ENCODE peak calls at places on chromosomes 1 and 21, in four cellular contexts. K is neuronal stem cell, N is psoas muscle, C is stomach. U is an unnamed sample.
A peak's percentile ranks its signal among the peaks of the same experiment; 100 is the strongest.

GRCh38 chr1:175158133-175158532 is 34.4 kb downstream of the KIAA0040 start:
- DNase-seq in K (no peak), N (no peak), C (no peak), U (no peak)

GRCh38 chr1:13945856-13946255 is 245.9 kb downstream of the PRDM2 start:
- DNase-seq in K (no peak), N (no peak), C (no peak), U (no peak)

GRCh38 chr1:74712863-74713262 is 20.0 kb downstream of the CRYZ start:
- DNase-seq in K (no peak), N (no peak), C (no peak), U (no peak)

GRCh38 chr1:11444907-11445306 is 34.0 kb upstream of the DISP3 start:
- DNase-seq in K (no peak), N (no peak), C (no peak), U (no peak)

GRCh38 chr1:64470670-64471217 is 815 bp downstream of the CACHD1 start:
- DNase-seq in K (no peak), N (peak; percentile 64), C (peak; percentile 32), U (peak; percentile 30)

GRCh38 chr1:208203127-208203847 is 40.9 kb downstream of the PLXNA2 start:
- DNase-seq in K (no peak), N (no peak), C (peak; percentile 81), U (peak; percentile 66)

GRCh38 chr21:31732891-31733520 is 1.1 kb upstream of the SCAF4 start:
- DNase-seq in K (no peak), N (no peak), C (no peak), U (no peak)

GRCh38 chr1:3217096-3217724 is 148.2 kb downstream of the PRDM16 start:
- DNase-seq in K (no peak), N (no peak), C (no peak), U (no peak)

GRCh38 chr1:13583964-13584791 is 546 bp downstream of the PDPN start:
- DNase-seq in K (peak; percentile 53), N (peak; percentile 81), C (no peak), U (peak; percentile 36)

GRCh38 chr1:240091614-240092300 is at the start of gene FMN2:
- DNase-seq in K (peak; percentile 67), N (no peak), C (no peak), U (peak; percentile 58)

GRCh38 chr1:27957655-27958054 is 2.1 kb upstream of the XKR8 start:
- DNase-seq in K (no peak), N (no peak), C (no peak), U (no peak)

GRCh38 chr1:157209514-157209913 is 71.3 kb upstream of the ETV3 start:
- DNase-seq in K (no peak), N (no peak), C (no peak), U (no peak)

GRCh38 chr1:84995484-84996334 is 1.2 kb downstream of the MCOLN2 start:
- DNase-seq in K (no peak), N (no peak), C (no peak), U (no peak)

GRCh38 chr1:26582836-26583460 is 53.4 kb downstream of the RPS6KA1 start:
- DNase-seq in K (no peak), N (no peak), C (no peak), U (no peak)

GRCh38 chr21:43775795-43776430 is at the start of gene CSTB:
- DNase-seq in K (no peak), N (peak; percentile 93), C (peak; percentile 80), U (peak; percentile 90)

GRCh38 chr1:9066945-9067807 is 2.3 kb downstream of the SLC2A5 start:
- DNase-seq in K (no peak), N (peak; percentile 86), C (no peak), U (peak; percentile 80)

GRCh38 chr1:55375617-55376258 is 160.6 kb upstream of the USP24 start:
- DNase-seq in K (peak; percentile 53), N (no peak), C (no peak), U (no peak)

GRCh38 chr1:19344831-19345230 is 32.7 kb downstream of the SLC66A1 start:
- DNase-seq in K (no peak), N (no peak), C (no peak), U (no peak)

GRCh38 chr1:117930173-117930447 is 571 bp downstream of the WDR3 start:
- DNase-seq in K (peak; percentile 8), N (no peak), C (no peak), U (no peak)

GRCh38 chr1:61104213-61104612 is 21.9 kb downstream of the NFIA start:
- DNase-seq in K (no peak), N (no peak), C (no peak), U (no peak)

GRCh38 chr1:229258851-229259110 is 12.1 kb upstream of the RAB4A start:
- DNase-seq in K (no peak), N (no peak), C (no peak), U (no peak)

GRCh38 chr1:1337793-1338147 is 6.7 kb downstream of the TAS1R3 start:
- DNase-seq in K (no peak), N (no peak), C (peak; percentile 72), U (no peak)

GRCh38 chr1:52142220-52143153 is 598 bp downstream of the ZFYVE9 start:
- DNase-seq in K (peak; percentile 49), N (peak; percentile 68), C (peak; percentile 48), U (peak; percentile 55)

GRCh38 chr1:89990976-89991831 is 3.7 kb upstream of the ZNF326 start:
- DNase-seq in K (no peak), N (no peak), C (no peak), U (no peak)

GRCh38 chr21:46172863-46173528 is 11.3 kb downstream of the SPATC1L start:
- DNase-seq in K (no peak), N (no peak), C (no peak), U (no peak)

GRCh38 chr1:10658396-10659066 is 137.9 kb downstream of the CASZ1 start:
- DNase-seq in K (no peak), N (no peak), C (no peak), U (no peak)

GRCh38 chr1:87449348-87449963 is 120.8 kb downstream of the LMO4 start:
- DNase-seq in K (no peak), N (no peak), C (peak; percentile 85), U (peak; percentile 54)

GRCh38 chr1:233180626-233181364 is 114.7 kb downstream of the PCNX2 start:
- DNase-seq in K (no peak), N (no peak), C (no peak), U (no peak)

GRCh38 chr1:18118078-18118477 is 10.5 kb downstream of the IGSF21 start:
- DNase-seq in K (no peak), N (no peak), C (no peak), U (peak; percentile 38)

GRCh38 chr1:83818916-83819315 is 180.0 kb downstream of the TTLL7 start:
- DNase-seq in K (no peak), N (no peak), C (no peak), U (no peak)

GRCh38 chr1:228341814-228342626 is 64.6 kb downstream of the TRIM11 start:
- DNase-seq in K (no peak), N (peak; percentile 52), C (no peak), U (peak; percentile 42)

GRCh38 chr1:24764848-24765247 is 19.6 kb downstream of the CLIC4 start:
- DNase-seq in K (no peak), N (no peak), C (no peak), U (no peak)

GRCh38 chr1:24767351-24767750 is 22.1 kb downstream of the CLIC4 start:
- DNase-seq in K (no peak), N (no peak), C (no peak), U (no peak)

GRCh38 chr1:24764439-24764838 is 19.2 kb downstream of the CLIC4 start:
- DNase-seq in K (no peak), N (no peak), C (no peak), U (no peak)

GRCh38 chr1:24763671-24764070 is 18.4 kb downstream of the CLIC4 start:
- DNase-seq in K (no peak), N (no peak), C (no peak), U (no peak)

DNA sequence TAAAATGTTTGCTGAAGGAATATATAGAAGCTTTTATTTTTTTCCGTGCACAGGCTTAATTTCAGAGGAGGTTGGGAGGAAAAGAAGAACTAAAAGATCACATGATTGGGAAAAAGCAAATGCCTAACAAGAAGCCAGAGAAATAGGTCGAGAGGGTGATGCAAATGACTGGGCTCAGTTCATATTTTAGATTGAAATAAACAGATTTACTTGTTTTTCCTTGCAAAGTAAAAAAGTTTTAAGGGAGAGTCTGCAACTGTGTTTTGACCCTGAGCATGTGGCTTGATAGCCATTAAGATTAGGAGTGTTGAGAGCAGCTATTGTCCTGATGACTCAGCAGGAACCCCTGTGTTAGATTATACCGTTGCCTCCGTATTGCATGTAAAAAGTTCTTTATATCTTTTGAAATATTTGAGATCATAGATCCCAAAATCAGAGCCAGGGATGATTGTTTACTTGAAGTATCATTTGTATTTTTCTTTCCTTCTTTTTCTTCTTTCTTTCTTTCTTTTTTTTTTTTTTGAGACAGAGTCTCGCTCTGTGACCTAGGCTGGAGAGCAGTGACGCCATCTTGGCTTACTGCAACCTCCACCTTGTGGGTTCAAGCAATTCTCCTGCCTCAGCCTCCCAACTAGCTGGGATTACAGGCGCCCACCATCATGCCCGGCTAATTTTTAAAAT is 20.2 kb downstream of the CLIC4 start:
- DNase-seq in K (no peak), N (no peak), C (no peak), U (no peak)
- H3K27ac ChIP-seq in K (no peak overlapping the region), N (no peak overlapping the region), C (peak overlapping the region; percentile 20), U (no peak overlapping the region)

GRCh38 chr1:99642053-99642452 is 3.9 kb upstream of the PALMD start:
- DNase-seq in K (no peak), N (no peak), C (no peak), U (no peak)
- H3K27ac ChIP-seq in K (no peak overlapping the region), N (no peak overlapping the region), C (no peak overlapping the region), U (no peak overlapping the region)

GRCh38 chr1:170660281-170660713 is 3.6 kb upstream of the PRRX1 start:
- DNase-seq in K (no peak), N (no peak), C (no peak), U (no peak)

GRCh38 chr1:170662561-170662971 is 1.4 kb upstream of the PRRX1 start:
- DNase-seq in K (no peak), N (no peak), C (no peak), U (no peak)

GRCh38 chr1:170660874-170661645 is 2.9 kb upstream of the PRRX1 start:
- DNase-seq in K (no peak), N (peak; percentile 60), C (no peak), U (peak; percentile 30)

GRCh38 chr1:170663011-170663410 is 920 bp upstream of the PRRX1 start:
- DNase-seq in K (no peak), N (no peak), C (no peak), U (no peak)

DNA sequence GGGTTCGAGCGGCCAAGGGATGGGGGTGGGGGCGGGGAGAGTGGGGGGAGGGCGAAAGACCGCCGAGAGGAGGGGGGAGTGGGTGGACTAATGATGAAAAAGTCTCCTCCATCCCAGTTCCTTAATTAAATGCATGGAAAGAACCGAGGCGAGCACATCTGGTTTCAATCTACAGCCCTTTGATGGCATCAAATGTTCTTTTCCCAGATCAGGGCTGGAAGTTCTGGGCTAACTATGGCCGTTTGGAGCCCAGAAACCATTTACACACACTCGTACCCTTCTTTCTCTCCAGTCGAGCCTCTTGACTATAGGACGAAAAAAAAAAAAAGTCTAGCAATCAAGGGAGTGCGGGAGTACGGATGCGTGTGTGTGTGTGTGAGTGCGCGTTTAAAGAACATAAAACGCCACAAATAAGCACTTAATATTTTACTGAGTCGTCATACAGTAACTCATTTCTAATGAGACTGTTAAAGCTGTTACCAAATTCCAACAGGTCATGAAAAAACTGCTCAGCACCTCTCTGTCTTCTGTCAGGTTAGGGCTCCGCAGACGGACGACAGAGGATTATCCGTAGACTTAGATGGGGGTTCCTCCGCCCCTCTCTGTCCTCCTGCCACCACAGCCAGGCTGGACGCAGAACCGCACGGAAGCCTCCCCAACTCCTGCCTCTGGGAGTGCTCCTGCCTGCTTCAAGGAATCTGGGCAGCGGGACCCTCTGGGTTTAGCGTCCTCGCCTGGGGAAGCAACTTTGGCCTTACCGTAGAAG is 2.1 kb upstream of the PRRX1 start:
- DNase-seq in K (no peak), N (peak; percentile 72), C (no peak), U (peak; percentile 79)
- H3K27ac ChIP-seq in K (no peak overlapping the region), N (peak overlapping the region; percentile 91), C (peak overlapping the region; percentile 43), U (peak overlapping the region; percentile 39)

GRCh38 chr1:45867697-45868346 is 64.4 kb downstream of the MAST2 start:
- DNase-seq in K (no peak), N (no peak), C (no peak), U (no peak)
- H3K27ac ChIP-seq in K (no peak overlapping the region), N (no peak overlapping the region), C (no peak overlapping the region), U (no peak overlapping the region)

U was measured in right cardiac atrium.